ENCODE peak calls at places on chromosomes 1 and 21, in five cellular contexts. A is fibroblast of mammary gland, X is nephron progenitor cell, H is foreskin keratinocyte, D is WTC11. O is an unnamed sample.

GRCh38 chr1:156082111-156083091 is at the start of gene MEX3A:
- DNase-seq in X (peak), D (peak), H (no peak), A (peak), O (peak)

GRCh38 chr21:26212220-26212619 is 41.6 kb upstream of the APP start:
- DNase-seq in H (no peak), A (no peak), D (peak), X (no peak), O (no peak)

GRCh38 chr1:230792691-230793462 is 45.7 kb downstream of the CAPN9 start:
- DNase-seq in A (no peak), D (no peak), H (no peak), X (no peak), O (no peak)

GRCh38 chr1:94237291-94238226 is at the start of gene ARHGAP29:
- DNase-seq in D (peak), H (no peak), X (peak), A (peak), O (peak)

GRCh38 chr1:167808690-167809089 is 86.9 kb downstream of the MPZL1 start:
- DNase-seq in A (peak), X (no peak), H (no peak), D (no peak), O (no peak)

GRCh38 chr1:5711079-5711478 is 281.1 kb downstream of the NPHP4 start:
- DNase-seq in X (no peak), A (no peak), D (no peak), H (no peak), O (no peak)

GRCh38 chr21:46033410-46034404 is 52.1 kb downstream of the COL6A1 start:
- DNase-seq in A (no peak), X (no peak), H (no peak), D (no peak), O (peak)

GRCh38 chr1:182149411-182149965 is 88.0 kb upstream of the ZNF648 start:
- DNase-seq in X (no peak), H (no peak), A (peak), D (no peak), O (no peak)

GRCh38 chr1:246078126-246078887 is 428.8 kb downstream of the SMYD3 start:
- DNase-seq in D (no peak), X (no peak), A (no peak), H (no peak), O (no peak)

GRCh38 chr1:1001631-1002300 is 1.9 kb upstream of the HES4 start:
- DNase-seq in D (peak), X (peak), A (peak), H (no peak), O (peak)

GRCh38 chr1:110233861-110234260 is 23.7 kb downstream of the KCNC4 start:
- DNase-seq in D (no peak), X (no peak), H (no peak), A (no peak), O (no peak)
- TF ChIP-seq CTCF in D (no peak), X (no peak), H (no peak), A (no peak), O (no peak)

GRCh38 chr21:29470397-29470796 is 171.7 kb downstream of the BACH1 start:
- DNase-seq in D (no peak), X (no peak), H (no peak), A (no peak), O (no peak)
- TF ChIP-seq CTCF in D (no peak), X (no peak), H (no peak), A (no peak), O (no peak)

DNA sequence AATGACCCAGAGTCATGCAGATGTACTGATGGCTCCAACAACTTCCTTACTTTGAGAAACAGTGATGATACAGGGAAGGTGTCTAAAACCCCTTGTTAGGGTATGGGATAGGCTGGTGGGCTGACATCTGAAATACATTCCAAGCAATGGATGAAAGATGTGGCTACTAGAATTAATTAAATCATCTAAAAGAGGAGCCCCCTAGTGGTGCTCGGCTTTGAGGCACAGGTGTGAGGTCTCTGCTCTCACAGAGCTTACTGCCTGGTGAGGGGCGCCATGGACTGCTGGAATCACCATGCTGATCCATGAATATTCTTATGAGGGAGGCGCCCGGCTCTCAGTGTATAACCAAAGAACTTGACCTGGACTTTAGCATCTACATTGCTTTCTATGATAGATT is 48.5 kb downstream of the GNG4 start:
- DNase-seq in A (no peak), D (peak), X (no peak), H (no peak), O (peak)
- TF ChIP-seq CTCF in A (peak), D (peak), X (peak), H (peak), O (peak)

GRCh38 chr1:24744911-24745710 is at the start of gene CLIC4:
- DNase-seq in X (peak), H (peak), A (peak), D (peak), O (peak)
- TF ChIP-seq CTCF in X (no peak), H (peak), A (peak), D (no peak), O (no peak)

GRCh38 chr1:33099290-33100118 is 18.6 kb downstream of the AZIN2 start:
- DNase-seq in X (no peak), A (peak), H (peak), D (peak), O (no peak)
- TF ChIP-seq CTCF in X (no peak), A (peak), H (peak), D (no peak), O (no peak)

DNA sequence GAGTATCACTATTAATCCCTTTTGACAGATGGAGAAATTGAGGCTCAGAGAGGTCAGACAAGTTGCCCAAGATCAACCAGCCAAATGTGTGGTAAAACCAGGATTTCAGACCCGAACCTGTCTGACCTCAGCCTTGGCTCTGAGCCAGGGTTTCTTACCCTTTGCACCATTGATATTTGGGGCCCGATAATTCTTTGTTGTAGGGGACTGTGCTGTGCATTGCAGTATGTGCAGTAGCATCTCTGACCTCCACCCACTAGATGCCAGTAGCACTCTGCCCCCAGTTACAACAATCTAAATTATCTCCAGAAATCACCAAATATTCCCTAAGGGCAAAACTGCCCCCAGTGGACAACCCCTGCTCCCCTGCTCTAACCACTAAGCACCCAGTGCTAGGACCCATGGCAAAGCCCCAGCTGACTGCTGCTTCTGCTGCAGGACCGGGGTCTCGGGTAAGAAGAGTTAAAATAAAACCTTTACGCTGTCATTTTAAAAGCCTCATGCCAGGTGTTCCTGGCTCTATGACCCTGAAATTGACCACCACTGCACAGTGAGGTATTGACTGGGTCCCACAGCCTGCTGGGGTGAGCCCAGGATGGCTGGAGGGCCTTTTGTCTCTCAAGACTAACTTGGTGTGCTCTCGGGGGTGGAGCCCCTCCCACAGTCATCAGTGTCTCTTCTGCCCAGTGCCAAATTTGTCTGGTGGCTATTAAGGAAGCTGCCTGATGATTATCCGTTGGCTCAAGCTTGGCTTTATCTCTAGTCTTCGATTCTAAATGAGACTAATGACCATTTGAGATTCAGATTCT is 5.6 kb upstream of the MAN1C1 start:
- DNase-seq in X (no peak), H (no peak), A (peak), D (no peak), O (no peak)
- TF ChIP-seq CTCF in X (no peak), H (peak), A (peak), D (no peak), O (no peak)

GRCh38 chr1:59638172-59638800 is 176.5 kb upstream of the HOOK1 start:
- DNase-seq in X (peak), A (peak), H (no peak), D (no peak), O (no peak)
- TF ChIP-seq CTCF in X (no peak), A (peak), H (no peak), D (no peak), O (no peak)

DNA sequence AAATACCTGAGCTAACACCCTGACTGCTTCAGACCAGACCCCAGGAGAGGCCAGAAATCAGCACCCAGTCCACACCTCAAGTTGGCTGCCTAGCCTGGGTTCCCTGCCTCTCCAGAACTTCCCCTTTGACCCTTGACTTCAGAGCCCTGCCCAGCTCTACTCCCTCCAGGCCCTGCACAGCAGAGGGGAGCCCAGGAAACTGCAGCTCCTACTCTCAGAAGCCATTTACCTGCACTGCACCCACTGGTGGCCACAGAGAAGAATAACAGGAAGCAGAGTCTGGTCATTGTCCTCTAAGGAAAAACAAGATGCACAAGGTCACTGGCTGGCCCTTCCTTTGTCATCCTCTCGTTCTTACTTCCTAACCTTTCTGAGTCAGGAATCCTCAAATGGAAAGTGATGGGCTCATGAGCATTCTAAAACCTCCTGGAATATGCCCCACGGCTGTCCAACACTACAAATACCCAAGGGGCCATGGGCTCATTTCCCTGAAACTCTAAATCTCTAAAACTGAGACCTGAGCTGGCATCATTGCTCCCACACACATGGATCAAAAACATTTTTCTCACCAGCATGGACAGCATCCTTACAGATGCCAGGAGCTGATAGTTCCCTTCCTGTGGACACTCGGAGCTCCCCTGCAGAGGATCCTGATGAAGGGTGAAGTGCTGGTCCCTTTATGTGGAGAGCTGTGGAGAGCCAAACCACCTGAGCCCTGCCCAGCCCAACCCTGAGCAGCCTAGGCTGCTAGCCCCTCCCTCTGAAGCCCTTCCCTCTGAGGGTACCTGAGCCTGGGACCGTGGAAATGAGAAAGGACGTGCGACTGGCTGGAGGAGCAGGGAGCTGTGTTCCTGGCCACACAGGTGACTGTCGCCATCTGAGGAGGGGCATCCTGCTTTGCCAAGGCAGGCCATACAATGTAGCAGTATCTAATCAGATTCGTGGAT is at the start of gene ITLN2:
- DNase-seq in X (peak), H (no peak), A (peak), D (peak), O (peak)
- TF ChIP-seq CTCF in X (peak), H (peak), A (peak), D (peak), O (peak)

GRCh38 chr1:19643113-19643512 is 998 bp upstream of the NBL1 start:
- DNase-seq in X (no peak), H (peak), D (no peak), A (peak), O (no peak)
- TF ChIP-seq CTCF in X (no peak), H (peak), D (no peak), A (no peak), O (no peak)

O was measured in glutamatergic neuron.